ENCODE peak calls at places on chromosomes 5 and 9, in four cellular contexts. Q is stomach, O is AG08396, V is IMR-90. Y is an unnamed sample.

GRCh38 chr9:93159601-93160418 is 24.1 kb upstream of the WNK2 start:
- DNase-seq in Q (peak; percentile 90), O (peak; percentile 89), V (peak; percentile 77), Y (peak; percentile 90)

GRCh38 chr5:77155179-77155839 is 55.2 kb upstream of the PDE8B start:
- DNase-seq in Q (no peak), O (no peak), V (no peak), Y (no peak)

GRCh38 chr5:181246276-181247050 is 2.8 kb upstream of the RACK1 start:
- DNase-seq in O (peak; percentile 94), V (peak; percentile 78), Q (peak; percentile 91), Y (peak; percentile 94)

GRCh38 chr5:129382921-129383672 is 77.0 kb upstream of the ADAMTS19 start:
- DNase-seq in Q (no peak), V (peak; percentile 31), O (no peak), Y (no peak)

GRCh38 chr5:121273818-121274433 is 577.8 kb upstream of the FTMT start:
- DNase-seq in V (peak; percentile 93), O (peak; percentile 20), Q (no peak), Y (no peak)

GRCh38 chr9:134643306-134643705 is 1.7 kb downstream of the COL5A1 start:
- DNase-seq in V (peak; percentile 45), Q (no peak), O (peak; percentile 73), Y (no peak)

GRCh38 chr5:39178171-39178570 is 41.2 kb downstream of the FYB1 start:
- DNase-seq in O (no peak), Q (no peak), V (peak; percentile 65), Y (no peak)

GRCh38 chr5:134552301-134552700 is 26.8 kb downstream of the JADE2 start:
- DNase-seq in Q (peak; percentile 93), V (peak; percentile 99), O (peak; percentile 67), Y (no peak)

GRCh38 chr5:7157083-7157482 is 238.9 kb upstream of the ADCY2 start:
- DNase-seq in V (no peak), Q (no peak), O (no peak), Y (no peak)

GRCh38 chr5:169682026-169682425 is 45.0 kb downstream of the DOCK2 start:
- DNase-seq in Q (no peak), V (no peak), O (no peak), Y (no peak)

GRCh38 chr9:98792096-98792490 is 4.3 kb downstream of the ANKS6 start:
- DNase-seq in O (no peak), Q (no peak), V (no peak), Y (peak; percentile 38)

GRCh38 chr5:142358121-142358520 is 33.3 kb upstream of the SPRY4 start:
- DNase-seq in V (no peak), Q (no peak), O (no peak), Y (no peak)

GRCh38 chr5:14202462-14202861 is 59.3 kb downstream of the TRIO start:
- DNase-seq in O (no peak), Q (no peak), V (no peak), Y (no peak)

GRCh38 chr5:124981901-124982300 is 235.5 kb upstream of the ZNF608 start:
- DNase-seq in Q (no peak), O (no peak), V (no peak), Y (no peak)

GRCh38 chr5:140875085-140876065 is at the start of gene PCDHA12:
- DNase-seq in O (no peak), Q (no peak), V (no peak), Y (no peak)

GRCh38 chr9:90838098-90838497 is 36.5 kb downstream of the SYK start:
- DNase-seq in Q (peak; percentile 8), O (no peak), V (no peak), Y (no peak)

GRCh38 chr9:15936316-15936869 is 383.6 kb downstream of the CCDC171 start:
- DNase-seq in V (peak; percentile 40), Q (no peak), O (no peak), Y (no peak)

GRCh38 chr9:14278291-14278721 is 35.6 kb downstream of the NFIB start:
- DNase-seq in O (peak; percentile 14), V (peak; percentile 82), Q (no peak), Y (no peak)

GRCh38 chr5:2505217-2505616 is 246.3 kb downstream of the IRX2 start:
- DNase-seq in V (no peak), O (no peak), Q (no peak), Y (no peak)

GRCh38 chr9:34994429-34995287 is 5.1 kb downstream of the DNAJB5 start:
- DNase-seq in Q (peak; percentile 46), O (peak; percentile 55), V (peak; percentile 49), Y (no peak)

Y was measured in Peyer's patch.